ENCODE peak calls at places on chromosomes 1 and 21, in ten cellular contexts. One of them, this sample, is unnamed.
A peak's percentile ranks its signal among the peaks of the same experiment; 100 is the strongest.

GRCh38 chr1:183548136-183548535 is 42.1 kb downstream of the NCF2 start:
- DNase-seq in adrenal gland: no peak
- DNase-seq in nephron progenitor cell: peak; percentile 21
- DNase-seq in HFF-Myc: no peak
- DNase-seq in body of pancreas: no peak
- DNase-seq in heart left ventricle: no peak
- DNase-seq in lung: no peak
- DNase-seq in H9: no peak
- DNase-seq in fibroblast of lung: no peak
- DNase-seq in left ventricle myocardium inferior: no peak
- DNase-seq in this sample: no peak

GRCh38 chr1:26857473-26857872 is 5.5 kb upstream of the SFN start:
- DNase-seq in adrenal gland: no peak
- DNase-seq in nephron progenitor cell: no peak
- DNase-seq in HFF-Myc: no peak
- DNase-seq in body of pancreas: no peak
- DNase-seq in heart left ventricle: no peak
- DNase-seq in lung: no peak
- DNase-seq in H9: no peak
- DNase-seq in fibroblast of lung: no peak
- DNase-seq in left ventricle myocardium inferior: no peak
- DNase-seq in this sample: no peak

GRCh38 chr1:32874860-32875793 is 4.4 kb upstream of the FNDC5 start:
- DNase-seq in adrenal gland: no peak
- DNase-seq in nephron progenitor cell: no peak
- DNase-seq in HFF-Myc: no peak
- DNase-seq in body of pancreas: no peak
- DNase-seq in heart left ventricle: no peak
- DNase-seq in lung: no peak
- DNase-seq in H9: no peak
- DNase-seq in fibroblast of lung: no peak
- DNase-seq in left ventricle myocardium inferior: no peak
- DNase-seq in this sample: no peak

GRCh38 chr21:33924766-33925100 is 9.1 kb upstream of the ATP5PO start:
- DNase-seq in adrenal gland: no peak
- DNase-seq in nephron progenitor cell: no peak
- DNase-seq in HFF-Myc: no peak
- DNase-seq in body of pancreas: no peak
- DNase-seq in heart left ventricle: no peak
- DNase-seq in lung: no peak
- DNase-seq in H9: no peak
- DNase-seq in fibroblast of lung: no peak
- DNase-seq in left ventricle myocardium inferior: no peak
- DNase-seq in this sample: no peak

GRCh38 chr1:48109390-48110009 is 112.3 kb upstream of the TRABD2B start:
- DNase-seq in adrenal gland: no peak
- DNase-seq in nephron progenitor cell: peak; percentile 38
- DNase-seq in HFF-Myc: peak; percentile 20
- DNase-seq in body of pancreas: peak; percentile 18
- DNase-seq in heart left ventricle: no peak
- DNase-seq in lung: no peak
- DNase-seq in H9: no peak
- DNase-seq in fibroblast of lung: peak; percentile 76
- DNase-seq in left ventricle myocardium inferior: no peak
- DNase-seq in this sample: no peak

GRCh38 chr1:29259802-29260441 is 23.6 kb downstream of the PTPRU start:
- DNase-seq in adrenal gland: peak; percentile 61
- DNase-seq in nephron progenitor cell: peak; percentile 84
- DNase-seq in HFF-Myc: no peak
- DNase-seq in body of pancreas: peak; percentile 54
- DNase-seq in heart left ventricle: peak; percentile 52
- DNase-seq in lung: no peak
- DNase-seq in H9: peak; percentile 80
- DNase-seq in fibroblast of lung: peak; percentile 39
- DNase-seq in left ventricle myocardium inferior: peak; percentile 67
- DNase-seq in this sample: peak; percentile 52

GRCh38 chr1:192631749-192632148 is 4.2 kb upstream of the RGS13 start:
- DNase-seq in adrenal gland: no peak
- DNase-seq in nephron progenitor cell: no peak
- DNase-seq in HFF-Myc: no peak
- DNase-seq in body of pancreas: no peak
- DNase-seq in heart left ventricle: no peak
- DNase-seq in lung: no peak
- DNase-seq in H9: no peak
- DNase-seq in fibroblast of lung: no peak
- DNase-seq in left ventricle myocardium inferior: no peak
- DNase-seq in this sample: no peak

GRCh38 chr1:97603776-97604175 is 317.1 kb downstream of the DPYD start:
- DNase-seq in adrenal gland: peak; percentile 17
- DNase-seq in nephron progenitor cell: no peak
- DNase-seq in HFF-Myc: no peak
- DNase-seq in body of pancreas: no peak
- DNase-seq in heart left ventricle: no peak
- DNase-seq in lung: no peak
- DNase-seq in H9: no peak
- DNase-seq in fibroblast of lung: peak; percentile 58
- DNase-seq in left ventricle myocardium inferior: no peak
- DNase-seq in this sample: no peak

GRCh38 chr1:246302671-246303317 is 204.3 kb downstream of the SMYD3 start:
- DNase-seq in adrenal gland: no peak
- DNase-seq in nephron progenitor cell: no peak
- DNase-seq in HFF-Myc: no peak
- DNase-seq in body of pancreas: no peak
- DNase-seq in heart left ventricle: no peak
- DNase-seq in lung: no peak
- DNase-seq in H9: no peak
- DNase-seq in fibroblast of lung: no peak
- DNase-seq in left ventricle myocardium inferior: no peak
- DNase-seq in this sample: no peak

GRCh38 chr21:27269646-27270045 is 302.8 kb upstream of the ADAMTS5 start:
- DNase-seq in adrenal gland: no peak
- DNase-seq in nephron progenitor cell: no peak
- DNase-seq in HFF-Myc: peak; percentile 26
- DNase-seq in body of pancreas: no peak
- DNase-seq in heart left ventricle: no peak
- DNase-seq in lung: no peak
- DNase-seq in H9: no peak
- DNase-seq in fibroblast of lung: peak; percentile 92
- DNase-seq in left ventricle myocardium inferior: no peak
- DNase-seq in this sample: no peak

GRCh38 chr1:240602189-240602588 is 9.8 kb downstream of the GREM2 start:
- DNase-seq in adrenal gland: no peak
- DNase-seq in nephron progenitor cell: no peak
- DNase-seq in HFF-Myc: no peak
- DNase-seq in body of pancreas: no peak
- DNase-seq in heart left ventricle: no peak
- DNase-seq in lung: no peak
- DNase-seq in H9: no peak
- DNase-seq in fibroblast of lung: peak; percentile 43
- DNase-seq in left ventricle myocardium inferior: no peak
- DNase-seq in this sample: no peak
- TF ChIP-seq CTCF in adrenal gland: peak; percentile 19
- TF ChIP-seq CTCF in nephron progenitor cell: no peak
- TF ChIP-seq CTCF in HFF-Myc: no peak
- TF ChIP-seq CTCF in body of pancreas: no peak
- TF ChIP-seq CTCF in heart left ventricle: no peak
- TF ChIP-seq CTCF in lung: no peak
- TF ChIP-seq CTCF in H9: no peak
- TF ChIP-seq CTCF in fibroblast of lung: peak; percentile 17
- TF ChIP-seq CTCF in left ventricle myocardium inferior: no peak
- TF ChIP-seq CTCF in this sample: no peak

GRCh38 chr1:229845410-229846138 is 219.5 kb downstream of the URB2 start:
- DNase-seq in adrenal gland: no peak
- DNase-seq in nephron progenitor cell: no peak
- DNase-seq in HFF-Myc: no peak
- DNase-seq in body of pancreas: no peak
- DNase-seq in heart left ventricle: no peak
- DNase-seq in lung: no peak
- DNase-seq in H9: no peak
- DNase-seq in fibroblast of lung: no peak
- DNase-seq in left ventricle myocardium inferior: no peak
- DNase-seq in this sample: no peak

GRCh38 chr1:229841230-229841629 is 215.2 kb downstream of the URB2 start:
- DNase-seq in adrenal gland: no peak
- DNase-seq in nephron progenitor cell: no peak
- DNase-seq in HFF-Myc: no peak
- DNase-seq in body of pancreas: no peak
- DNase-seq in heart left ventricle: no peak
- DNase-seq in lung: no peak
- DNase-seq in H9: no peak
- DNase-seq in fibroblast of lung: no peak
- DNase-seq in left ventricle myocardium inferior: no peak
- DNase-seq in this sample: no peak

GRCh38 chr1:229844675-229845074 is 218.6 kb downstream of the URB2 start:
- DNase-seq in adrenal gland: no peak
- DNase-seq in nephron progenitor cell: no peak
- DNase-seq in HFF-Myc: no peak
- DNase-seq in body of pancreas: peak; percentile 73
- DNase-seq in heart left ventricle: peak; percentile 35
- DNase-seq in lung: peak; percentile 47
- DNase-seq in H9: no peak
- DNase-seq in fibroblast of lung: peak; percentile 25
- DNase-seq in left ventricle myocardium inferior: no peak
- DNase-seq in this sample: no peak

GRCh38 chr1:229842302-229843255 is 216.5 kb downstream of the URB2 start:
- DNase-seq in adrenal gland: no peak
- DNase-seq in nephron progenitor cell: no peak
- DNase-seq in HFF-Myc: no peak
- DNase-seq in body of pancreas: peak; percentile 27
- DNase-seq in heart left ventricle: no peak
- DNase-seq in lung: no peak
- DNase-seq in H9: no peak
- DNase-seq in fibroblast of lung: peak; percentile 27
- DNase-seq in left ventricle myocardium inferior: no peak
- DNase-seq in this sample: no peak

DNA sequence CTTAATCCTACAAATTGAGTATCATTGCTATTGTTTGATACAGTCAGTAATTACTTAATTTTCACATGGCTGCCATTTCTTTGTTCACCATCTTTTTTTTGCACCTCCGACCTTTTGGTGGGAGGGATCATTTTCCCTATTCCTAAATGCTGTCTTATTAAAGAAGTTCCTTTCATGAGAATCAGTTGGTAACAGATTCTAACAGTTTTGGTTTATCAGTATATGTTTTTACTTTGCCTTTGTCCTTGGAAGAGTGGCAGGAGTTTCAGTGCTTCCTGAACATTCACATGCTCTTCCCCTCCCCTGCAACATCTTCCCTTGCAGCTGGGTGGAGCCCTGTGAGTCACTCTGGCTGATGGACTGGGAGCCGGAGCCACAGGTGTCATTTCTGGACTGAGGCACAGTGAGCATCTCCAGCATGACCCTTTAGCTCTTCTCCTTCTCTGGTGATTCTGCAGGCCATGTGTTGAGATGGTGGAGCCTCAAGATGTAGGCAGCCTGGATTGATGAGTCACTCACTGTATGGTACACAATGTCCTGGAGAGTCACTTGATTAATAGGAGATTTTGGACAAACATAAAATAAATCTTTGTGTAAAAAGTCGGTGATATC is 217.7 kb downstream of the URB2 start:
- DNase-seq in adrenal gland: peak; percentile 66
- DNase-seq in nephron progenitor cell: no peak
- DNase-seq in HFF-Myc: peak; percentile 37
- DNase-seq in body of pancreas: peak; percentile 39
- DNase-seq in heart left ventricle: peak; percentile 67
- DNase-seq in lung: no peak
- DNase-seq in H9: no peak
- DNase-seq in fibroblast of lung: peak; percentile 92
- DNase-seq in left ventricle myocardium inferior: peak; percentile 41
- DNase-seq in this sample: no peak
- TF ChIP-seq CTCF in adrenal gland: no peak
- TF ChIP-seq CTCF in nephron progenitor cell: no peak
- TF ChIP-seq CTCF in HFF-Myc: peak; percentile 19
- TF ChIP-seq CTCF in body of pancreas: peak; percentile 11
- TF ChIP-seq CTCF in heart left ventricle: peak; percentile 15
- TF ChIP-seq CTCF in lung: no peak
- TF ChIP-seq CTCF in H9: no peak
- TF ChIP-seq CTCF in fibroblast of lung: peak; percentile 41
- TF ChIP-seq CTCF in left ventricle myocardium inferior: peak; percentile 63
- TF ChIP-seq CTCF in this sample: no peak

DNA sequence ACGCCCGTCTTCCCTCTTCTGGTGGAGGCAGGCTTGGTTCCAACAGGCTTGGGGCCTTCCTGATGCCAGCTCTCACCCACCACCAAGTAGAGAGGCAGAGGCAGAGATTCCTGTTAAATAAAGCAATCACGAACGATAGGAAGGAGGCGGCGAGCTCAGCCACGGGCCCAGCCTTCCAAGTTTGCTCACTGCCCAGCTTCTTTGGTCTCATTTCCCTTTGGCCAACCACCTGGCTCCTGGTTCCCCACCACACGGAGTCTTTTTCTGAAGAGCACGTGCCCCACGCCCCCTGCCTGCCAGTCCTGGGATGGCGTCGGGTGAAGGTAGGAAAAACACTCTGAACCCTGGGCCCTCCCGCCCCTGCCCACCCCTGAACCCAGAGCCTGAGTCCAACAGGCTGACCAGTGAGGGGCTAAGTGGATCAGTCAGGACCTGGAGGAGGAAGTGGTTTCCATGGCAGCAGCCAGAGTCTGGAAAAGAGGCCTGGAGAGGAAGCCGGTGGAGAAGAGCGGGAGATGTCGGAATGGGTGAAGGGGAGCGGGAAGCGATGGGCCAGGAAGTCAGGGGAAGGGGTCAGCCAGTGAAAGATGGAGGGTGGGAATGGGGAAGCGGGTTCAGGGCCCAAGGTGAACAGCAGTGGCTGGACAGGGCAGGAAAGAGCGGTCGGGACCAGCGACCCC is 158.2 kb upstream of the KLHDC7A start:
- DNase-seq in adrenal gland: no peak
- DNase-seq in nephron progenitor cell: peak; percentile 41
- DNase-seq in HFF-Myc: no peak
- DNase-seq in body of pancreas: no peak
- DNase-seq in heart left ventricle: no peak
- DNase-seq in lung: no peak
- DNase-seq in H9: peak; percentile 68
- DNase-seq in fibroblast of lung: no peak
- DNase-seq in left ventricle myocardium inferior: no peak
- DNase-seq in this sample: no peak
- TF ChIP-seq CTCF in adrenal gland: no peak
- TF ChIP-seq CTCF in nephron progenitor cell: peak; percentile 49
- TF ChIP-seq CTCF in HFF-Myc: no peak
- TF ChIP-seq CTCF in body of pancreas: no peak
- TF ChIP-seq CTCF in heart left ventricle: no peak
- TF ChIP-seq CTCF in lung: no peak
- TF ChIP-seq CTCF in H9: peak; percentile 78
- TF ChIP-seq CTCF in fibroblast of lung: no peak
- TF ChIP-seq CTCF in left ventricle myocardium inferior: peak; percentile 15
- TF ChIP-seq CTCF in this sample: peak; percentile 15

DNA sequence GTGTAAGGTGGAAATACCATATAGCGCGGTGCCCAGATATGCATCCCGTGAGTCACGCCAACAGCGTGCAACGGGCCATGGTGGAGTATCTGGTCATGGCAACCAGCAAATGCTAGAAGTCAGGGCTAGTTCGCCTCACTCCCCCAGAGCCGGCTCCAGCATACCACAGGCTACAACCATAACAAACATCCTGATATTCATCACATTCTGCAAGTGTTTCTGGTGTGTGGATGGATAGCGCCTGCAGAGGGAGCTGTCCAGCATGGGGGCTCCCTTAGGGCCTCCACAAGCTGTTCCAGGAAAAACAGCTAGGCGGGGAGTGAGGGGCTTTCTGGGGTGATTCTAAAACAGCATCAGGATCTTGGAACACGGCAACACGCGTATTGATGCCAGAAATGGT is 6.8 kb downstream of the C1orf198 start:
- DNase-seq in adrenal gland: no peak
- DNase-seq in nephron progenitor cell: no peak
- DNase-seq in HFF-Myc: no peak
- DNase-seq in body of pancreas: no peak
- DNase-seq in heart left ventricle: no peak
- DNase-seq in lung: no peak
- DNase-seq in H9: peak; percentile 73
- DNase-seq in fibroblast of lung: no peak
- DNase-seq in left ventricle myocardium inferior: no peak
- DNase-seq in this sample: no peak
- TF ChIP-seq CTCF in adrenal gland: no peak
- TF ChIP-seq CTCF in nephron progenitor cell: no peak
- TF ChIP-seq CTCF in HFF-Myc: peak; percentile 6
- TF ChIP-seq CTCF in body of pancreas: no peak
- TF ChIP-seq CTCF in heart left ventricle: no peak
- TF ChIP-seq CTCF in lung: no peak
- TF ChIP-seq CTCF in H9: peak; percentile 65
- TF ChIP-seq CTCF in fibroblast of lung: peak; percentile 14
- TF ChIP-seq CTCF in left ventricle myocardium inferior: peak; percentile 24
- TF ChIP-seq CTCF in this sample: no peak